ENCODE peak calls at places on chromosomes 12 and 14, in five cellular contexts. One of them, this sample, is unnamed.
A peak's percentile ranks its signal among the peaks of the same experiment; 100 is the strongest.

GRCh38 chr14:101230851-101231550 is 327.5 kb upstream of the RTL1 start:
- DNase-seq in CD14-positive monocyte: no peak
- DNase-seq in CD4-positive, alpha-beta T cell: no peak
- DNase-seq in WERI-Rb-1: no peak
- DNase-seq in glutamatergic neuron: no peak
- DNase-seq in this sample: no peak

GRCh38 chr14:73403181-73403752 is 55.1 kb downstream of the NUMB start:
- DNase-seq in CD14-positive monocyte: no peak
- DNase-seq in CD4-positive, alpha-beta T cell: no peak
- DNase-seq in glutamatergic neuron: no peak
- DNase-seq in WERI-Rb-1: no peak
- DNase-seq in this sample: no peak

GRCh38 chr14:91753501-91754128 is 21.7 kb upstream of the CATSPERB start:
- DNase-seq in glutamatergic neuron: no peak
- DNase-seq in CD4-positive, alpha-beta T cell: no peak
- DNase-seq in WERI-Rb-1: no peak
- DNase-seq in CD14-positive monocyte: no peak
- DNase-seq in this sample: no peak

GRCh38 chr14:37457334-37457733 is 137.7 kb downstream of the FOXA1 start:
- DNase-seq in CD4-positive, alpha-beta T cell: no peak
- DNase-seq in glutamatergic neuron: no peak
- DNase-seq in WERI-Rb-1: no peak
- DNase-seq in CD14-positive monocyte: no peak
- DNase-seq in this sample: no peak

GRCh38 chr12:119179335-119180021 is 747 bp downstream of the HSPB8 start:
- DNase-seq in WERI-Rb-1: no peak
- DNase-seq in CD4-positive, alpha-beta T cell: no peak
- DNase-seq in glutamatergic neuron: no peak
- DNase-seq in CD14-positive monocyte: no peak
- DNase-seq in this sample: peak; percentile 54

GRCh38 chr12:54126696-54127537 is 61.9 kb downstream of the SMUG1 start:
- DNase-seq in glutamatergic neuron: no peak
- DNase-seq in WERI-Rb-1: peak; percentile 74
- DNase-seq in CD4-positive, alpha-beta T cell: no peak
- DNase-seq in CD14-positive monocyte: no peak
- DNase-seq in this sample: peak; percentile 63

GRCh38 chr14:73726025-73726961 is 12.1 kb upstream of the PNMA1 start:
- DNase-seq in CD14-positive monocyte: no peak
- DNase-seq in WERI-Rb-1: no peak
- DNase-seq in glutamatergic neuron: no peak
- DNase-seq in CD4-positive, alpha-beta T cell: no peak
- DNase-seq in this sample: no peak

GRCh38 chr12:6998708-6999451 is 19.4 kb downstream of the LPCAT3 start:
- DNase-seq in CD4-positive, alpha-beta T cell: no peak
- DNase-seq in glutamatergic neuron: no peak
- DNase-seq in WERI-Rb-1: no peak
- DNase-seq in CD14-positive monocyte: no peak
- DNase-seq in this sample: no peak

GRCh38 chr14:30988509-30988908 is 36.9 kb upstream of the AP4S1 start:
- DNase-seq in glutamatergic neuron: no peak
- DNase-seq in WERI-Rb-1: no peak
- DNase-seq in CD4-positive, alpha-beta T cell: no peak
- DNase-seq in CD14-positive monocyte: no peak
- DNase-seq in this sample: no peak

GRCh38 chr12:133233993-133234564 is 1.6 kb downstream of the ANHX start:
- DNase-seq in glutamatergic neuron: no peak
- DNase-seq in CD4-positive, alpha-beta T cell: no peak
- DNase-seq in CD14-positive monocyte: no peak
- DNase-seq in WERI-Rb-1: no peak
- DNase-seq in this sample: no peak

GRCh38 chr12:90959538-90960139 is 4.7 kb upstream of the CCER1 start:
- DNase-seq in glutamatergic neuron: no peak
- DNase-seq in CD4-positive, alpha-beta T cell: no peak
- DNase-seq in CD14-positive monocyte: no peak
- DNase-seq in WERI-Rb-1: peak; percentile 15
- DNase-seq in this sample: peak; percentile 18

GRCh38 chr12:49967777-49968250 is 4.9 kb upstream of the AQP6 start:
- DNase-seq in WERI-Rb-1: no peak
- DNase-seq in CD4-positive, alpha-beta T cell: no peak
- DNase-seq in glutamatergic neuron: no peak
- DNase-seq in CD14-positive monocyte: no peak
- DNase-seq in this sample: no peak

GRCh38 chr12:11730299-11731041 is 81.0 kb downstream of the ETV6 start:
- DNase-seq in WERI-Rb-1: no peak
- DNase-seq in glutamatergic neuron: no peak
- DNase-seq in CD14-positive monocyte: no peak
- DNase-seq in CD4-positive, alpha-beta T cell: no peak
- DNase-seq in this sample: no peak

GRCh38 chr12:98736352-98737326 is 91.5 kb downstream of the APAF1 start:
- DNase-seq in CD14-positive monocyte: no peak
- DNase-seq in CD4-positive, alpha-beta T cell: no peak
- DNase-seq in glutamatergic neuron: no peak
- DNase-seq in WERI-Rb-1: peak; percentile 53
- DNase-seq in this sample: no peak

GRCh38 chr12:23098110-23099049 is 473.4 kb downstream of the ETNK1 start:
- DNase-seq in glutamatergic neuron: no peak
- DNase-seq in CD14-positive monocyte: no peak
- DNase-seq in CD4-positive, alpha-beta T cell: no peak
- DNase-seq in WERI-Rb-1: no peak
- DNase-seq in this sample: no peak

GRCh38 chr12:72017054-72017651 is 78.5 kb downstream of the TPH2 start:
- DNase-seq in CD4-positive, alpha-beta T cell: peak; percentile 39
- DNase-seq in CD14-positive monocyte: peak; percentile 52
- DNase-seq in glutamatergic neuron: peak; percentile 74
- DNase-seq in WERI-Rb-1: peak; percentile 78
- DNase-seq in this sample: peak; percentile 75

GRCh38 chr14:97625512-97625911 is 828.3 kb downstream of the VRK1 start:
- DNase-seq in WERI-Rb-1: no peak
- DNase-seq in CD4-positive, alpha-beta T cell: no peak
- DNase-seq in glutamatergic neuron: no peak
- DNase-seq in CD14-positive monocyte: no peak
- DNase-seq in this sample: no peak

GRCh38 chr12:113601656-113602263 is 130.1 kb upstream of the LHX5 start:
- DNase-seq in glutamatergic neuron: no peak
- DNase-seq in WERI-Rb-1: no peak
- DNase-seq in CD14-positive monocyte: no peak
- DNase-seq in CD4-positive, alpha-beta T cell: no peak
- DNase-seq in this sample: peak; percentile 83

GRCh38 chr14:55099741-55100140 is 29.3 kb upstream of the LGALS3 start:
- DNase-seq in WERI-Rb-1: no peak
- DNase-seq in CD4-positive, alpha-beta T cell: no peak
- DNase-seq in CD14-positive monocyte: no peak
- DNase-seq in glutamatergic neuron: no peak
- DNase-seq in this sample: no peak

GRCh38 chr12:41254546-41254945 is 66.4 kb downstream of the PDZRN4 start:
- DNase-seq in CD4-positive, alpha-beta T cell: no peak
- DNase-seq in WERI-Rb-1: no peak
- DNase-seq in CD14-positive monocyte: no peak
- DNase-seq in glutamatergic neuron: no peak
- DNase-seq in this sample: no peak

GRCh38 chr12:102689701-102690100 is 209.3 kb upstream of the IGF1 start:
- DNase-seq in WERI-Rb-1: no peak
- DNase-seq in CD14-positive monocyte: no peak
- DNase-seq in glutamatergic neuron: no peak
- DNase-seq in CD4-positive, alpha-beta T cell: no peak
- DNase-seq in this sample: no peak

DNA sequence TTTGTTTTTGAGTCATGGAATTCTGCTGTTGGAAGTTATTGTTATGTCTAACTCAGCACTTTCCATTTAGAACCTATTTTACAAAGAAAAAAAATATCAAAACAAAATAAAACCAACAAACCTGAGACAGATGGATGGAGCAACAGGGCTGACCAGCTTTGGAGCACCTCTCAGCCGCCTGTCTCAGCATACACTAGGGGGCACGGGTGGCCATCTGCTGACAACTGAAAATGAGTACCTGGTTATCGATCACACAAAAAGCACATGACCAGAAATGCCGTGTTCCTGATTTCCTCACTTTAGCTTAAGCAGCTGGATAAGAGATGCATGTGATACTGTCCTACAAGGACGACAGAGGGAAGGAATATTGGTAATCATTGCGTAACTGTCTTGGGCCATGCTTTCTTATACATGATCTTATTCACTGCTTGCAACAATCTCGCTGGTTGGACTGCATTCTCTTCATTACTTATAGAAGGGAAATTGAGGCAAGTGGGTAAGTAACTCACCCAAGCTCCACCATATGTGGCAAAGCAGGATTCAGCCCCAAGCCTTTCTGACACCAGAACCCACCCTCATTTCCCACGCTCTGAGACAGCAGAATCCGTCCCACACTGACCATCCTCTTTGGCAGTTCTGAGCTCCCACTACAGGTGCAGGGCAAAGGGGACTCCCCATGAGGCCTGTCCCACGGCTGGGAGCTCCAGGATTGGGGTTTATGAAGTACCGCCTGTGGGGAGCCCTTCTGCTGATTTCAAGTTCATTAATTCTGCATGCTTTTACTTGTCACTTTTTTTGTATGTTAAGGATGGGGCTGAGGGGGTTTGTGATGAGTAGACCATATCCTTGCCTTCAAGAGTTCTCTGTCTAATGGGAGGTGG is 43.5 kb downstream of the C14orf132 start:
- DNase-seq in CD4-positive, alpha-beta T cell: no peak
- DNase-seq in WERI-Rb-1: peak; percentile 42
- DNase-seq in glutamatergic neuron: no peak
- DNase-seq in CD14-positive monocyte: no peak
- DNase-seq in this sample: no peak
- TF ChIP-seq CTCF in CD4-positive, alpha-beta T cell: no peak
- TF ChIP-seq CTCF in WERI-Rb-1: peak; percentile 27
- TF ChIP-seq CTCF in glutamatergic neuron: no peak
- TF ChIP-seq CTCF in CD14-positive monocyte: no peak
- TF ChIP-seq CTCF in this sample: no peak

GRCh38 chr12:27119797-27120196 is 37.4 kb upstream of the C12orf71 start:
- DNase-seq in CD14-positive monocyte: no peak
- DNase-seq in CD4-positive, alpha-beta T cell: no peak
- DNase-seq in WERI-Rb-1: no peak
- DNase-seq in glutamatergic neuron: no peak
- DNase-seq in this sample: no peak

DNA sequence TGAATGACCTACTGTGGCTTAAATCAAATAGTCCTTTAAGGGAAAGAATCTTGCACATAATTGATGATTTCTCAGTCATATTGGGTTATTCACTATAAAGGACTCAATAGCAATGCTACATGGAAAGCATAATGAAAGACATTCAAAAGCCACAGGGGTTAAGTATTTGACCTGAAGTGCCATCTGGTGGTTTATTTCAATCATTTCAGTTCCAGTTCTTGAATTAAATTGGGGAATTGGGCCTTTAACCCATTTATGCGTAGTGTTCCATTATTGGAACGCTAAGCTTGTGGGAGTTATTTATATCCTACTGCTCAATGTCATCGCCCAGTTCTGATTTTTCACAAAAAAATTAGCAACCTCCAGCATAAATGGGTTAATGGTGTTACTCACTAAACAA is 41.3 kb upstream of the C12orf71 start:
- DNase-seq in CD4-positive, alpha-beta T cell: no peak
- DNase-seq in glutamatergic neuron: no peak
- DNase-seq in WERI-Rb-1: no peak
- DNase-seq in CD14-positive monocyte: no peak
- DNase-seq in this sample: no peak
- TF ChIP-seq CTCF in CD4-positive, alpha-beta T cell: peak; percentile 16
- TF ChIP-seq CTCF in glutamatergic neuron: no peak
- TF ChIP-seq CTCF in WERI-Rb-1: peak; percentile 5
- TF ChIP-seq CTCF in CD14-positive monocyte: peak; percentile 59
- TF ChIP-seq CTCF in this sample: no peak

GRCh38 chr12:37672655-37673260 is 643.8 kb upstream of the ALG10B start:
- DNase-seq in CD14-positive monocyte: no peak
- DNase-seq in CD4-positive, alpha-beta T cell: no peak
- DNase-seq in WERI-Rb-1: no peak
- DNase-seq in glutamatergic neuron: no peak
- DNase-seq in this sample: no peak
- TF ChIP-seq CTCF in CD14-positive monocyte: no peak
- TF ChIP-seq CTCF in CD4-positive, alpha-beta T cell: no peak
- TF ChIP-seq CTCF in WERI-Rb-1: peak; percentile 4
- TF ChIP-seq CTCF in glutamatergic neuron: peak; percentile 27
- TF ChIP-seq CTCF in this sample: no peak

GRCh38 chr12:100651108-100651507 is 77.6 kb downstream of the GAS2L3 start:
- DNase-seq in CD14-positive monocyte: no peak
- DNase-seq in WERI-Rb-1: no peak
- DNase-seq in CD4-positive, alpha-beta T cell: no peak
- DNase-seq in glutamatergic neuron: no peak
- DNase-seq in this sample: no peak
- TF ChIP-seq CTCF in CD14-positive monocyte: peak; percentile 18
- TF ChIP-seq CTCF in WERI-Rb-1: peak; percentile 31
- TF ChIP-seq CTCF in CD4-positive, alpha-beta T cell: no peak
- TF ChIP-seq CTCF in glutamatergic neuron: peak; percentile 64
- TF ChIP-seq CTCF in this sample: peak; percentile 12

DNA sequence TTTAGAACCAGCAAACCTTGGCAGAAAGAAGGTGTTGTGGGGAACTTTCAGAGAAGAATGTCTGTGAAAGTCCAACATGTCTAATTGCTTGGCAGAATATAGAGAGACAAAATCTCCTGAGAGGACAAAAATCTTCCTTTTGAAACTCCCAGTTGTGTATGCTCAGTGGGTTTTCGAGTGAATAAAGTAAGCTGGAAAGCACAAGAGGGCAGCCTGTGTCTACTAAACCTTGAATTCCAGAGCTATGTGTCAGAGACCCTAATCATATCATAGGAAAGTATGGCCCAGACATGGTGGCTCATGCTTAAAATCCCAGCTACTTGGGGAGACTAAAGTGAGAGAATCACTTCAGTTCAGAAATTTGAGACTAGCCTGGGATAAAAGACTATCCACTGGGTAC is 661.2 kb downstream of the SLC16A7 start:
- DNase-seq in glutamatergic neuron: no peak
- DNase-seq in CD14-positive monocyte: no peak
- DNase-seq in WERI-Rb-1: no peak
- DNase-seq in CD4-positive, alpha-beta T cell: no peak
- DNase-seq in this sample: no peak
- TF ChIP-seq CTCF in glutamatergic neuron: no peak
- TF ChIP-seq CTCF in CD14-positive monocyte: no peak
- TF ChIP-seq CTCF in WERI-Rb-1: peak; percentile 9
- TF ChIP-seq CTCF in CD4-positive, alpha-beta T cell: no peak
- TF ChIP-seq CTCF in this sample: no peak

This sample was measured in nephron progenitor cell.